ENCODE peak calls at places on chromosome 10, in five cellular contexts. One of them, this sample, is unnamed.

GRCh38 chr10:11149499-11149898 is 131.8 kb downstream of the CELF2 start:
- DNase-seq in Right ventricle myocardium inferior: no peak
- DNase-seq in posterior cingulate gyrus: no peak
- DNase-seq in Calu3: no peak
- DNase-seq in naive thymus-derived CD8-positive, alpha-beta T cell: peak
- DNase-seq in this sample: no peak

GRCh38 chr10:92849576-92850090 is 1.3 kb downstream of the EXOC6 start:
- DNase-seq in Right ventricle myocardium inferior: no peak
- DNase-seq in posterior cingulate gyrus: no peak
- DNase-seq in Calu3: no peak
- DNase-seq in naive thymus-derived CD8-positive, alpha-beta T cell: no peak
- DNase-seq in this sample: no peak

GRCh38 chr10:76202777-76203176 is 771.4 kb downstream of the LRMDA start:
- DNase-seq in Right ventricle myocardium inferior: no peak
- DNase-seq in posterior cingulate gyrus: no peak
- DNase-seq in Calu3: no peak
- DNase-seq in naive thymus-derived CD8-positive, alpha-beta T cell: no peak
- DNase-seq in this sample: no peak

GRCh38 chr10:24952146-24952700 is at the start of gene PRTFDC1:
- DNase-seq in Right ventricle myocardium inferior: no peak
- DNase-seq in posterior cingulate gyrus: peak
- DNase-seq in Calu3: peak
- DNase-seq in naive thymus-derived CD8-positive, alpha-beta T cell: no peak
- DNase-seq in this sample: peak

GRCh38 chr10:15842493-15843169 is 17.7 kb downstream of the MINDY3 start:
- DNase-seq in Right ventricle myocardium inferior: no peak
- DNase-seq in posterior cingulate gyrus: no peak
- DNase-seq in Calu3: no peak
- DNase-seq in naive thymus-derived CD8-positive, alpha-beta T cell: no peak
- DNase-seq in this sample: no peak

GRCh38 chr10:48700493-48700892 is 15.8 kb downstream of the WDFY4 start:
- DNase-seq in Right ventricle myocardium inferior: no peak
- DNase-seq in posterior cingulate gyrus: no peak
- DNase-seq in Calu3: no peak
- DNase-seq in naive thymus-derived CD8-positive, alpha-beta T cell: no peak
- DNase-seq in this sample: no peak

GRCh38 chr10:122541541-122542002 is 19.0 kb upstream of the DMBT1 start:
- DNase-seq in Right ventricle myocardium inferior: no peak
- DNase-seq in posterior cingulate gyrus: no peak
- DNase-seq in Calu3: no peak
- DNase-seq in naive thymus-derived CD8-positive, alpha-beta T cell: no peak
- DNase-seq in this sample: no peak

GRCh38 chr10:122861724-122862161 is 16.1 kb upstream of the CUZD1 start:
- DNase-seq in Right ventricle myocardium inferior: no peak
- DNase-seq in posterior cingulate gyrus: no peak
- DNase-seq in Calu3: no peak
- DNase-seq in naive thymus-derived CD8-positive, alpha-beta T cell: no peak
- DNase-seq in this sample: peak

GRCh38 chr10:909831-910230 is 21.7 kb downstream of the LARP4B start:
- DNase-seq in Right ventricle myocardium inferior: no peak
- DNase-seq in posterior cingulate gyrus: no peak
- DNase-seq in Calu3: no peak
- DNase-seq in naive thymus-derived CD8-positive, alpha-beta T cell: no peak
- DNase-seq in this sample: peak

GRCh38 chr10:78692071-78692470 is 376.7 kb upstream of the ZMIZ1 start:
- DNase-seq in Right ventricle myocardium inferior: no peak
- DNase-seq in posterior cingulate gyrus: no peak
- DNase-seq in Calu3: no peak
- DNase-seq in naive thymus-derived CD8-positive, alpha-beta T cell: no peak
- DNase-seq in this sample: no peak

GRCh38 chr10:43255644-43256431 is 11.0 kb downstream of the RASGEF1A start:
- DNase-seq in Right ventricle myocardium inferior: no peak
- DNase-seq in posterior cingulate gyrus: peak
- DNase-seq in Calu3: peak
- DNase-seq in naive thymus-derived CD8-positive, alpha-beta T cell: no peak
- DNase-seq in this sample: peak

GRCh38 chr10:123165445-123166072 is 11.4 kb downstream of the BUB3 start:
- DNase-seq in Right ventricle myocardium inferior: no peak
- DNase-seq in posterior cingulate gyrus: no peak
- DNase-seq in Calu3: no peak
- DNase-seq in naive thymus-derived CD8-positive, alpha-beta T cell: no peak
- DNase-seq in this sample: no peak

GRCh38 chr10:102152545-102152890 is 329 bp downstream of the NOLC1 start:
- DNase-seq in Right ventricle myocardium inferior: no peak
- DNase-seq in posterior cingulate gyrus: no peak
- DNase-seq in Calu3: peak
- DNase-seq in naive thymus-derived CD8-positive, alpha-beta T cell: no peak
- DNase-seq in this sample: no peak